ENCODE peak calls at places on chromosome 11, in eight cellular contexts. B, K, P, C, X, Y, L and G are unnamed samples.

GRCh38 chr11:9046376-9046775 is 42.6 kb upstream of the NRIP3 start:
- ATAC-seq in K (no peak), Y (no peak), X (no peak), B (no peak), L (no peak), C (no peak), P (no peak), G (no peak)

GRCh38 chr11:131476266-131476665 is 105.9 kb downstream of the NTM start:
- ATAC-seq in B (no peak), K (no peak), Y (no peak), P (no peak), L (no peak), C (no peak), X (no peak), G (no peak)

GRCh38 chr11:65589444-65590239 is 6.0 kb downstream of the KCNK7 start:
- ATAC-seq in Y (no peak), L (no peak), X (peak), P (no peak), B (no peak), K (peak), C (peak), G (no peak)

GRCh38 chr11:116808262-116809175 is 14.6 kb downstream of the APOA4 start:
- ATAC-seq in K (no peak), C (no peak), X (no peak), P (no peak), L (no peak), Y (no peak), B (no peak), G (no peak)

GRCh38 chr11:129106788-129107187 is 85.3 kb downstream of the ARHGAP32 start:
- ATAC-seq in P (no peak), C (no peak), B (no peak), K (no peak), Y (no peak), X (no peak), L (no peak), G (no peak)

GRCh38 chr11:12889243-12889642 is 119.9 kb upstream of the RASSF10 start:
- ATAC-seq in Y (no peak), K (no peak), C (no peak), P (no peak), L (peak), X (no peak), B (no peak), G (peak)

GRCh38 chr11:95593101-95593500 is 196.5 kb downstream of the FAM76B start:
- ATAC-seq in P (no peak), C (no peak), L (no peak), X (no peak), Y (no peak), B (no peak), K (no peak), G (no peak)

GRCh38 chr11:12100886-12101285 is 9.5 kb upstream of the MICAL2 start:
- ATAC-seq in C (no peak), B (no peak), X (no peak), K (no peak), P (no peak), Y (no peak), L (no peak), G (peak)

GRCh38 chr11:131694526-131695424 is 324.4 kb downstream of the NTM start:
- ATAC-seq in B (peak), Y (peak), C (peak), P (peak), L (peak), K (no peak), X (peak), G (peak)

GRCh38 chr11:6703247-6704063 is 20.3 kb upstream of the MRPL17 start:
- ATAC-seq in B (no peak), L (peak), P (peak), X (no peak), K (peak), Y (peak), C (peak), G (peak)

GRCh38 chr11:68145120-68145866 is 24.1 kb upstream of the CHKA start:
- ATAC-seq in P (no peak), C (no peak), K (no peak), L (no peak), X (no peak), Y (no peak), B (no peak), G (no peak)

GRCh38 chr11:77449784-77450183 is 24.1 kb downstream of the PAK1 start:
- ATAC-seq in X (peak), K (no peak), Y (no peak), L (no peak), P (no peak), B (peak), C (peak), G (no peak)